ENCODE peak calls at places on chromosome 1, in five cellular contexts. M is stomach, G is Panc1, X is vagina, Y is mammary epithelial cell. A is an unnamed sample.

GRCh38 chr1:228081578-228082259 is 789 bp upstream of the ARF1 start:
- DNase-seq in M (no peak), Y (no peak), X (no peak), G (no peak), A (no peak)

GRCh38 chr1:186082235-186082937 is 292.7 kb downstream of the TPR start:
- DNase-seq in G (peak), X (no peak), M (peak), Y (peak), A (peak)

GRCh38 chr1:179007233-179007632 is 18.5 kb upstream of the FAM20B start:
- DNase-seq in Y (no peak), M (no peak), X (no peak), G (no peak), A (no peak)

GRCh38 chr1:177586429-177586828 is 383.4 kb downstream of the SEC16B start:
- DNase-seq in M (no peak), G (no peak), X (no peak), Y (peak), A (no peak)

GRCh38 chr1:46202975-46203737 is at the start of gene LURAP1:
- DNase-seq in M (no peak), X (no peak), Y (peak), G (no peak), A (peak)

GRCh38 chr1:164735315-164736052 is 176.5 kb downstream of the PBX1 start:
- DNase-seq in Y (peak), X (no peak), G (no peak), M (no peak), A (no peak)

GRCh38 chr1:174743654-174744561 is 255.8 kb upstream of the CACYBP start:
- DNase-seq in X (no peak), M (no peak), G (peak), Y (peak), A (no peak)

GRCh38 chr1:236107121-236107907 is 35.0 kb upstream of the GPR137B start:
- DNase-seq in M (no peak), G (no peak), Y (no peak), X (no peak), A (no peak)

GRCh38 chr1:7333094-7333493 is 438.0 kb upstream of the VAMP3 start:
- DNase-seq in G (no peak), X (no peak), Y (no peak), M (no peak), A (no peak)

GRCh38 chr1:40646385-40646784 is 19.1 kb downstream of the RIMS3 start:
- DNase-seq in Y (peak), X (no peak), M (no peak), G (no peak), A (no peak)

GRCh38 chr1:16038620-16038912 is 5.0 kb upstream of the CLCNKB start:
- DNase-seq in M (no peak), Y (peak), X (no peak), G (no peak), A (no peak)

GRCh38 chr1:2318294-2319278 is 72.8 kb downstream of the MORN1 start:
- DNase-seq in X (no peak), M (no peak), G (no peak), Y (no peak), A (no peak)

GRCh38 chr1:50305808-50306207 is 117.4 kb downstream of the DMRTA2 start:
- DNase-seq in M (no peak), Y (no peak), X (no peak), G (no peak), A (no peak)

GRCh38 chr1:23254584-23254983 is 37.3 kb upstream of the HTR1D start:
- DNase-seq in M (no peak), G (no peak), X (no peak), Y (no peak), A (no peak)

GRCh38 chr1:226643701-226644540 is 95.2 kb downstream of the ITPKB start:
- DNase-seq in X (no peak), G (no peak), M (no peak), Y (no peak), A (no peak)

GRCh38 chr1:19193004-19193403 is 17.1 kb downstream of the UBR4 start:
- DNase-seq in Y (no peak), X (no peak), G (no peak), M (no peak), A (no peak)

GRCh38 chr1:246608616-246609376 is 42.5 kb downstream of the CNST start:
- DNase-seq in G (peak), M (peak), X (no peak), Y (peak), A (peak)

GRCh38 chr1:152109231-152109997 is 5.8 kb downstream of the TCHH start:
- DNase-seq in M (no peak), Y (peak), G (no peak), X (no peak), A (peak)
- TF ChIP-seq CTCF in M (no peak), Y (no peak), G (no peak), X (no peak), A (no peak)

GRCh38 chr1:223340637-223341036 is 23.3 kb downstream of the SUSD4 start:
- DNase-seq in Y (no peak), G (no peak), M (no peak), X (no peak), A (no peak)
- H3K27ac ChIP-seq in Y (no peak), G (no peak), M (peak), X (no peak), A (no peak)

DNA sequence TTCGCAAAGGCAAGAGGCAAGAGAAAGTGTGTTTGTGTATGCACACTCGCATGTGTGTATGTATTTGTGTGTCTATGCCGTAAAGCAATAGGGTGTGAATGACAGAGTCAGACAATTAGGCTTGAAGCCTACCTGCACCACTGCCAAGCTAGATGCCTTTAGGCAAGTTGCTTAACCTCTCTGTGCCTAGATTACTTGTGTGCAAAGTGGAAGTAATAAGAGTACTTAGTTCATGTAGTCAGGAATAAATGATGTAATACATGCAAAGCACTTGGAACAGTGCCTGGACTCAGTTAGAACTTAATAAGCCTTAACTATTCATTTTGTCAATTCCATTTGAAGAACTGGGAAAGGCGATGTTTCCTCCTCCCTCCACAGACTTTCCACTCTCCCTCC is 31.7 kb downstream of the LAMB3 start:
- DNase-seq in Y (no peak), M (no peak), G (no peak), X (no peak), A (no peak)
- TF ChIP-seq CTCF in Y (no peak), M (no peak), G (no peak), X (no peak), A (no peak)

DNA sequence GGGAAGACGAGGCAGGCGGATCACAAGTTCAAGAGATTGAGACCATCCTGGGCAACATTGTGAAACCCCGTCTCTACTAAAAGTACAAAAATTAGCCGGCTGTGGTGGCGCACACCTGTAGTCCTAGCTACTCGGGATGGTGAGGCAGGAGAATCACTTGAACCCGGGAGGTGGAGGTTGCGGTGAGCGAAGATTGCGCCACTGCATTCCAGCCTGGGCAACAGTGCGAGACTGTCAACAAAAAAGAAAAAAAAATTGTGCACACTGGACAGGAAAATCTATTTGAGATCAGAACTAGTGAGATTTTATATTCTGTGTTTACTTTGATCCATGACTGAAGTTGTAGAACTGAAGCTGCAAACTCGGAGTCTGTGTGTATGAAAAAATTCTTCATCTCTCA is 40.2 kb downstream of the SNRPE start:
- DNase-seq in G (no peak), X (no peak), M (no peak), Y (no peak), A (no peak)
- H3K27ac ChIP-seq in G (no peak), X (no peak), M (no peak), Y (no peak), A (no peak)

GRCh38 chr1:202967684-202968281 is 726 bp upstream of the CYB5R1 start:
- DNase-seq in Y (no peak), M (no peak), X (no peak), G (no peak), A (peak)
- TF ChIP-seq CTCF in Y (no peak), M (no peak), X (no peak), G (no peak), A (no peak)

DNA sequence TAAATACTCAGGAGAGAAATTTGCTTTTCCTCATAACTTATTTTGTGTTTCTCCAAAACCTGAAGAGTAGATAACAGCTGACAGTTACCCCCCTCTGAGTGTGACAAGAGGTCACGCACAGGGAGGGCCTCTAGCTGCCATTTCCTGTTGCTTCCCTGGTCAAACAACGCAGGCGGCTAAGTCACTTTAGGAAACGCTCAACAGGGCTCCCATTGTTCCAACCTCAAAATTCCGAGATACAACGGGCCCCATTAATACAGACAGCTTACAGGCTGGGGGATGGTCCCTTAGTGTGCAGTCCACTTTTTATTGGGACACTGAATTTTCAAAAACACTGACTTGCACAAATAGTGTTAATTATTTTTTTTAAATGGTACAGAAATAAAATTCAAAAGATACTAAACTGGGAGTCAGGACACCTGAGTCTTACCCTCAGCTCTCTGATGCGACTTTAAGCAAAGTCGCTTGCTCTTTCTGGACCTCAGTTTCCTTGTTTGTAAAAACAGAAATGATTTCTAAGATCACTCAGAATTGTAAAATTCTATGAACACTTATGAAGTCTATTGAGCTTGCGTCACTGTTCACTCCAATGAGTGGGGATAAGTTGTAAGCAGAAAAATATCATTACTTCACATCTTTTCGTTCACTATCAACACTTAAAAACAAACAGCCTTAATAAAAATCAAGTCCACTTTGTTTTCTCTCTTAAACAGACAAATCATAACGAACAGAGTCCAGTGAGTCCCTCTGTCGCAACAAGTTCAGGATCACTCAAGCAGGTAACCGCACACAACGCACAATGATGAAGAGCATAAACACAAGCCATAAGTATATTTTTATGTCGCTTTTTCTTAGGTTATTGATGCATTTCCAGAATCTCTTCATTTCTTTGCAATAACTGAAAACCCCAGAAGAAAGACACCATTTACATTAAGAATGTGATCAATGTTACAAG is 13.5 kb downstream of the LZIC start:
- DNase-seq in G (no peak), X (no peak), Y (no peak), M (no peak), A (no peak)
- H3K27ac ChIP-seq in G (no peak), X (no peak), Y (no peak), M (no peak), A (no peak)